ENCODE peak calls at places on chromosomes 6 and 20, in nine cellular contexts. W is H4, E is neural crest cell, P is iris pigment epithelial cell, I is fibroblast of mammary gland, J is NCI-H524, Q is amniotic stem cell, U is dorsolateral prefrontal cortex, G is spleen. T is an unnamed sample.

GRCh38 chr20:12594410-12595130 is 414.2 kb upstream of the SPTLC3 start:
- DNase-seq in J (peak; percentile 32), U (no peak), P (peak; percentile 4), W (peak; percentile 81), I (no peak), Q (no peak), G (no peak), E (no peak), T (no peak)

GRCh38 chr20:43188861-43189613 is 669 bp downstream of the PTPRT start:
- DNase-seq in Q (no peak), I (no peak), U (peak; percentile 49), P (no peak), G (no peak), J (peak; percentile 30), W (no peak), E (no peak), T (no peak)

GRCh38 chr6:25279748-25280616 is 808 bp downstream of the CARMIL1 start:
- DNase-seq in E (no peak), G (no peak), W (peak; percentile 9), J (peak; percentile 14), P (no peak), I (no peak), U (no peak), Q (no peak), T (no peak)

GRCh38 chr6:137623293-137623692 is 129.1 kb upstream of the OLIG3 start:
- DNase-seq in I (no peak), Q (no peak), E (no peak), G (no peak), P (no peak), W (no peak), J (no peak), U (no peak), T (no peak)

GRCh38 chr20:29689411-29690225 is 1567.8 kb upstream of the DEFB115 start:
- DNase-seq in Q (no peak), U (no peak), I (peak; percentile 1), W (peak; percentile 16), J (peak; percentile 88), E (no peak), G (no peak), P (no peak), T (no peak)

GRCh38 chr6:107957165-107957908 is 671 bp downstream of the SEC63 start:
- DNase-seq in J (peak; percentile 73), I (peak; percentile 78), Q (peak; percentile 55), W (peak; percentile 11), G (peak; percentile 91), E (peak; percentile 18), U (peak; percentile 66), P (peak; percentile 81), T (peak; percentile 74)

GRCh38 chr6:73854998-73855718 is 159.2 kb downstream of the CD109 start:
- DNase-seq in P (peak; percentile 62), I (peak; percentile 77), W (peak; percentile 15), G (no peak), E (peak; percentile 28), U (no peak), J (peak; percentile 67), Q (peak; percentile 55), T (peak; percentile 63)

GRCh38 chr6:52616271-52616670 is 39.4 kb upstream of the TRAM2 start:
- DNase-seq in W (no peak), P (no peak), J (no peak), G (no peak), E (no peak), I (no peak), U (no peak), Q (no peak), T (no peak)

GRCh38 chr6:154479388-154480143 is 30.9 kb downstream of the CNKSR3 start:
- DNase-seq in I (peak; percentile 56), P (peak; percentile 56), Q (no peak), U (no peak), J (no peak), E (no peak), W (peak; percentile 36), G (peak; percentile 13), T (peak; percentile 33)

GRCh38 chr6:157715766-157716171 is 107.3 kb upstream of the SNX9 start:
- DNase-seq in J (no peak), P (peak; percentile 96), E (no peak), Q (peak; percentile 85), I (peak; percentile 98), U (no peak), W (peak; percentile 79), G (no peak), T (peak; percentile 94)

GRCh38 chr20:37194616-37195015 is 15.3 kb upstream of the MROH8 start:
- DNase-seq in W (no peak), I (no peak), G (no peak), U (no peak), P (no peak), Q (no peak), E (no peak), J (no peak), T (no peak)

GRCh38 chr20:62191781-62192559 is 9.1 kb downstream of the MTG2 start:
- DNase-seq in J (no peak), E (no peak), I (no peak), P (no peak), U (no peak), W (no peak), G (peak; percentile 46), Q (no peak), T (no peak)

GRCh38 chr6:3283641-3284435 is 25.1 kb downstream of the PSMG4 start:
- DNase-seq in J (no peak), G (peak; percentile 61), U (no peak), P (no peak), E (no peak), Q (no peak), W (no peak), I (no peak), T (no peak)

GRCh38 chr20:18090477-18090876 is 32.8 kb upstream of the OVOL2 start:
- DNase-seq in E (no peak), U (no peak), G (no peak), W (no peak), P (no peak), I (no peak), Q (no peak), J (no peak), T (no peak)

GRCh38 chr6:100998111-100998510 is 117.0 kb upstream of the ASCC3 start:
- DNase-seq in E (no peak), P (peak; percentile 14), U (no peak), J (no peak), Q (no peak), W (no peak), I (peak; percentile 39), G (no peak), T (peak; percentile 88)

GRCh38 chr6:13417954-13418353 is 69.4 kb downstream of the GFOD1 start:
- DNase-seq in P (no peak), I (no peak), U (no peak), J (no peak), E (no peak), G (no peak), Q (no peak), W (no peak), T (no peak)

GRCh38 chr6:108739496-108740330 is 108.5 kb upstream of the ARMC2 start:
- DNase-seq in W (no peak), E (no peak), P (no peak), I (peak; percentile 38), Q (no peak), G (no peak), J (no peak), U (no peak), T (no peak)

GRCh38 chr20:5529331-5530142 is 212.8 kb upstream of the PROKR2 start:
- DNase-seq in J (peak; percentile 91), Q (peak; percentile 56), W (peak; percentile 66), G (peak; percentile 96), E (peak; percentile 82), I (peak; percentile 68), U (peak; percentile 83), P (peak; percentile 79), T (peak; percentile 74)

GRCh38 chr6:119858901-119859300 is 509.3 kb upstream of the MAN1A1 start:
- DNase-seq in E (no peak), G (no peak), J (no peak), U (no peak), W (no peak), P (peak; percentile 8), I (peak; percentile 45), Q (no peak), T (peak; percentile 47)